ENCODE peak calls at places on chromosome 17, in seven cellular contexts. One of them, this sample, is unnamed. For H3K4me1, the result is how much of the 10 kb centered on the place peaks cover.

GRCh38 chr17:51435641-51436091 is 175.3 kb downstream of the UTP18 start:
- DNase-seq in fibroblast of lung: no peak
- DNase-seq in A549: peak
- DNase-seq in PC-9: peak
- DNase-seq in GM23338: peak
- DNase-seq in tibial artery: no peak
- DNase-seq in mucosa of descending colon: peak
- DNase-seq in this sample: peak

GRCh38 chr17:77495575-77495974 is 354.8 kb downstream of the SEC14L1 start:
- DNase-seq in fibroblast of lung: no peak
- DNase-seq in A549: no peak
- DNase-seq in PC-9: no peak
- DNase-seq in GM23338: no peak
- DNase-seq in tibial artery: peak
- DNase-seq in mucosa of descending colon: no peak
- DNase-seq in this sample: no peak

GRCh38 chr17:50272711-50273653 is 1.3 kb upstream of the TMEM92 start:
- DNase-seq in fibroblast of lung: no peak
- DNase-seq in A549: peak
- DNase-seq in PC-9: no peak
- DNase-seq in GM23338: peak
- DNase-seq in tibial artery: peak
- DNase-seq in mucosa of descending colon: peak
- DNase-seq in this sample: peak

GRCh38 chr17:72388765-72389473 is 268.1 kb downstream of the SOX9 start:
- DNase-seq in fibroblast of lung: peak
- DNase-seq in A549: peak
- DNase-seq in PC-9: peak
- DNase-seq in GM23338: no peak
- DNase-seq in tibial artery: no peak
- DNase-seq in mucosa of descending colon: no peak
- DNase-seq in this sample: peak

GRCh38 chr17:58390884-58391283 is 26.4 kb downstream of the RNF43 start:
- DNase-seq in fibroblast of lung: no peak
- DNase-seq in A549: no peak
- DNase-seq in PC-9: no peak
- DNase-seq in GM23338: no peak
- DNase-seq in tibial artery: no peak
- DNase-seq in mucosa of descending colon: no peak
- DNase-seq in this sample: no peak

GRCh38 chr17:78665952-78666920 is 89.0 kb upstream of the DNAH17 start:
- DNase-seq in fibroblast of lung: no peak
- DNase-seq in A549: no peak
- DNase-seq in PC-9: no peak
- DNase-seq in GM23338: no peak
- DNase-seq in tibial artery: peak
- DNase-seq in mucosa of descending colon: peak
- DNase-seq in this sample: peak

GRCh38 chr17:57609125-57609877 is 135.8 kb downstream of the CCDC182 start:
- DNase-seq in fibroblast of lung: no peak
- DNase-seq in A549: no peak
- DNase-seq in PC-9: no peak
- DNase-seq in GM23338: no peak
- DNase-seq in tibial artery: no peak
- DNase-seq in mucosa of descending colon: no peak
- DNase-seq in this sample: no peak

GRCh38 chr17:2792541-2793169 is 3.6 kb upstream of the RAP1GAP2 start:
- DNase-seq in fibroblast of lung: no peak
- DNase-seq in A549: no peak
- DNase-seq in PC-9: no peak
- DNase-seq in GM23338: no peak
- DNase-seq in tibial artery: no peak
- DNase-seq in mucosa of descending colon: no peak
- DNase-seq in this sample: no peak

GRCh38 chr17:31838641-31839225 is 20.3 kb downstream of the COPRS start:
- DNase-seq in fibroblast of lung: peak
- DNase-seq in A549: no peak
- DNase-seq in PC-9: no peak
- DNase-seq in GM23338: no peak
- DNase-seq in tibial artery: no peak
- DNase-seq in mucosa of descending colon: no peak
- DNase-seq in this sample: no peak

GRCh38 chr17:50188521-50189395 is 12.7 kb downstream of the COL1A1 start:
- DNase-seq in fibroblast of lung: peak
- DNase-seq in A549: no peak
- DNase-seq in PC-9: no peak
- DNase-seq in GM23338: no peak
- DNase-seq in tibial artery: no peak
- DNase-seq in mucosa of descending colon: no peak
- DNase-seq in this sample: no peak

GRCh38 chr17:68587847-68588246 is 13.3 kb downstream of the FAM20A start:
- DNase-seq in fibroblast of lung: no peak
- DNase-seq in A549: no peak
- DNase-seq in PC-9: no peak
- DNase-seq in GM23338: no peak
- DNase-seq in tibial artery: no peak
- DNase-seq in mucosa of descending colon: no peak
- DNase-seq in this sample: no peak

GRCh38 chr17:45942284-45942683 is 47.9 kb downstream of the MAPT start:
- DNase-seq in fibroblast of lung: no peak
- DNase-seq in A549: no peak
- DNase-seq in PC-9: no peak
- DNase-seq in GM23338: peak
- DNase-seq in tibial artery: peak
- DNase-seq in mucosa of descending colon: peak
- DNase-seq in this sample: no peak

DNA sequence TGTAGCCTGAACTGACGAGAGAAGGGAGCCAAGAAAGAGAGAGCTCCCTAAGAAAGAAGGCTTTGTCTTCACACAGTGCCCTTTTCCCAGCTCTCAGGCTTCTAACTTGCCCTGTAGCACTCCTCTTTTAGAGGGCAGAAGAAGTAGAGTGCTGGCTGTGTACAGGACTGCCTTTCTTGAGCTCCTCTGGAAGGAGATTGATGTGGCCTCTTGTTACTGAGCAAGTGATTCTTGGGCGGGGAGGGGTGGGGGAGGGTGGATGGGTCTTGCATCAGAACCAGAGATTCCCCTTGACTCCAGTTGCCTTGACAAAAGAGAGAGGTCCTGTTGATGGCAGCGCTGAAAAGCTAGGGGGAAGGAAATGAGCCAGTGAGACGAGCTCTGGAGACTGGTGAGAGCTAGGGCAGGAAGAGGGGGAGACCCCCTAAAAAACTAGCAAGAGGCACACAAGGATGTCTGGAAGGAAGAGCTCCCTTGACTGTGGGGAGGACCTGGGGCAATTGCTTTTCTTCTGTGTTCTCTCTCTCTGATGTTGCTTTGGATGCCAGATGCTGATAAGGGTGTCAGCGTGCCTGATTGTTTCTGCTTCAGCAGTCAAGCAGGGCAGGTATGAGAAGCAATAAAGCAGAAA is 18.4 kb downstream of the GPR179 start:
- DNase-seq in fibroblast of lung: no peak
- DNase-seq in A549: no peak
- DNase-seq in PC-9: no peak
- DNase-seq in GM23338: peak
- DNase-seq in tibial artery: no peak
- DNase-seq in mucosa of descending colon: no peak
- DNase-seq in this sample: no peak
- H3K4me1 ChIP-seq in fibroblast of lung: under half
- H3K4me1 ChIP-seq in A549: under half
- H3K4me1 ChIP-seq in PC-9: under half
- H3K4me1 ChIP-seq in GM23338: under half
- H3K4me1 ChIP-seq in tibial artery: under half
- H3K4me1 ChIP-seq in mucosa of descending colon: under half
- H3K4me1 ChIP-seq in this sample: under half

GRCh38 chr17:82318772-82319606 is 1.6 kb upstream of the CD7 start:
- DNase-seq in fibroblast of lung: no peak
- DNase-seq in A549: no peak
- DNase-seq in PC-9: no peak
- DNase-seq in GM23338: no peak
- DNase-seq in tibial artery: no peak
- DNase-seq in mucosa of descending colon: no peak
- DNase-seq in this sample: no peak
- H3K4me1 ChIP-seq in fibroblast of lung: under half
- H3K4me1 ChIP-seq in A549: under half
- H3K4me1 ChIP-seq in PC-9: under half
- H3K4me1 ChIP-seq in GM23338: under half
- H3K4me1 ChIP-seq in tibial artery: under half
- H3K4me1 ChIP-seq in mucosa of descending colon: under half
- H3K4me1 ChIP-seq in this sample: under half

GRCh38 chr17:39083270-39083669 is 68.2 kb downstream of the PLXDC1 start:
- DNase-seq in fibroblast of lung: no peak
- DNase-seq in A549: no peak
- DNase-seq in PC-9: no peak
- DNase-seq in GM23338: no peak
- DNase-seq in tibial artery: no peak
- DNase-seq in mucosa of descending colon: no peak
- DNase-seq in this sample: no peak

GRCh38 chr17:39082482-39082881 is 69.0 kb downstream of the PLXDC1 start:
- DNase-seq in fibroblast of lung: peak
- DNase-seq in A549: no peak
- DNase-seq in PC-9: no peak
- DNase-seq in GM23338: no peak
- DNase-seq in tibial artery: no peak
- DNase-seq in mucosa of descending colon: no peak
- DNase-seq in this sample: no peak

GRCh38 chr17:39081851-39082250 is 69.6 kb downstream of the PLXDC1 start:
- DNase-seq in fibroblast of lung: no peak
- DNase-seq in A549: no peak
- DNase-seq in PC-9: no peak
- DNase-seq in GM23338: no peak
- DNase-seq in tibial artery: no peak
- DNase-seq in mucosa of descending colon: no peak
- DNase-seq in this sample: no peak

GRCh38 chr17:39080416-39081179 is 70.8 kb downstream of the PLXDC1 start:
- DNase-seq in fibroblast of lung: peak
- DNase-seq in A549: no peak
- DNase-seq in PC-9: no peak
- DNase-seq in GM23338: no peak
- DNase-seq in tibial artery: peak
- DNase-seq in mucosa of descending colon: peak
- DNase-seq in this sample: peak

DNA sequence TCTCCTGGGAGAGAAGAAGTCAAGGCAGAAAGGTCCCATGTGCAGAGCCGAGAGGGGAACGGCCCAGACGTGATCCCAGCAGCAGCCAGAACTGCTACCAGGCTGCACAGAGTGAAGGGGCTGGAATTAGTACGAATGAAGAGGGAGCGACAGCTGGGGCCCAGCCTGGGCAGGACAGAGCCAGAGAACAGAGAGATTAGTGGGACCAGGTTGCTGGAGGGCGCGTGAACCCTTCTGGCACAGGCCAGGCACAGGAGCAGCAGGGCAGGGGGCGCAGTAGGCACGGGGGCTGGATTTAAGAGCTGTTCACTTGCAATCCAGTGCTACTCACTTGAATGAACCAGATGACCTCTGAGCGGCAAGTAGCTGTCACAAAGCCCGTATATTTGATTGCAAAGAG is 66.9 kb downstream of the PLXDC1 start:
- DNase-seq in fibroblast of lung: no peak
- DNase-seq in A549: no peak
- DNase-seq in PC-9: no peak
- DNase-seq in GM23338: no peak
- DNase-seq in tibial artery: no peak
- DNase-seq in mucosa of descending colon: no peak
- DNase-seq in this sample: no peak
- H3K4me1 ChIP-seq in fibroblast of lung: under half
- H3K4me1 ChIP-seq in A549: under half
- H3K4me1 ChIP-seq in PC-9: under half
- H3K4me1 ChIP-seq in GM23338: under half
- H3K4me1 ChIP-seq in tibial artery: under half
- H3K4me1 ChIP-seq in mucosa of descending colon: under half
- H3K4me1 ChIP-seq in this sample: under half

DNA sequence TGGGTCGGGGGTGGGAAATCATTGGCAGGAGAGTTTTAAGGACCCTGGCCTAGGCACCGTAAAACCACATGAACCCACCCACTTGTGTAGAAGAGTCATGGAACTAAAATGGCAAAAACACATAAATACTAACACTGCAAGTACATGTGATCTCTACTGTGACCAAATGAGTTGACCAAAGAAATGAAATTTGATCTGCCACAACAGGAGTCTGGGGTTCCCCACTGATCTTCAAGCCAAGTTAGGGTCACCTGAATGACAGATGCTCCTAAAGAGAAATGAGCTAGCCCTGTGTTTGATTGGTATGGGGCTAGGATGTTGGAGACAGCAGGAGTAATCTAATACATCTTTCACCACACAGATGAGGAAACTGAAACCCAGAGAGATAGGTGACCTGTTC is 21.5 kb upstream of the SKAP1 start:
- DNase-seq in fibroblast of lung: no peak
- DNase-seq in A549: no peak
- DNase-seq in PC-9: no peak
- DNase-seq in GM23338: no peak
- DNase-seq in tibial artery: no peak
- DNase-seq in mucosa of descending colon: no peak
- DNase-seq in this sample: no peak
- H3K4me1 ChIP-seq in fibroblast of lung: under half
- H3K4me1 ChIP-seq in A549: under half
- H3K4me1 ChIP-seq in PC-9: under half
- H3K4me1 ChIP-seq in GM23338: under half
- H3K4me1 ChIP-seq in tibial artery: under half
- H3K4me1 ChIP-seq in mucosa of descending colon: under half
- H3K4me1 ChIP-seq in this sample: under half

GRCh38 chr17:17067277-17067676 is 25.0 kb downstream of the MPRIP start:
- DNase-seq in fibroblast of lung: peak
- DNase-seq in A549: peak
- DNase-seq in PC-9: peak
- DNase-seq in GM23338: no peak
- DNase-seq in tibial artery: peak
- DNase-seq in mucosa of descending colon: no peak
- DNase-seq in this sample: no peak
- H3K4me1 ChIP-seq in fibroblast of lung: under half
- H3K4me1 ChIP-seq in A549: half or more
- H3K4me1 ChIP-seq in PC-9: half or more
- H3K4me1 ChIP-seq in GM23338: under half
- H3K4me1 ChIP-seq in tibial artery: under half
- H3K4me1 ChIP-seq in mucosa of descending colon: under half
- H3K4me1 ChIP-seq in this sample: under half

GRCh38 chr17:18320301-18320700 is 5.2 kb downstream of the SMCR8 start:
- DNase-seq in fibroblast of lung: no peak
- DNase-seq in A549: no peak
- DNase-seq in PC-9: no peak
- DNase-seq in GM23338: no peak
- DNase-seq in tibial artery: no peak
- DNase-seq in mucosa of descending colon: no peak
- DNase-seq in this sample: no peak
- H3K4me1 ChIP-seq in fibroblast of lung: under half
- H3K4me1 ChIP-seq in A549: under half
- H3K4me1 ChIP-seq in PC-9: under half
- H3K4me1 ChIP-seq in GM23338: under half
- H3K4me1 ChIP-seq in tibial artery: under half
- H3K4me1 ChIP-seq in mucosa of descending colon: under half
- H3K4me1 ChIP-seq in this sample: under half